ENCODE peak calls at places on chromosomes 6 and 20, in six cellular contexts. One of them, this sample, is unnamed.

GRCh38 chr20:46056970-46057855 is 28.2 kb downstream of the SLC12A5 start:
- DNase-seq in H1: peak; percentile 90
- DNase-seq in H9: peak; percentile 79
- DNase-seq in neuronal stem cell: peak; percentile 80
- DNase-seq in mesenchymal stem cell: peak; percentile 47
- DNase-seq in IMR-90: peak; percentile 42
- DNase-seq in this sample: peak; percentile 35

GRCh38 chr20:39338977-39339376 is 376.8 kb downstream of the DHX35 start:
- DNase-seq in neuronal stem cell: no peak
- DNase-seq in mesenchymal stem cell: no peak
- DNase-seq in H9: no peak
- DNase-seq in IMR-90: no peak
- DNase-seq in H1: no peak
- DNase-seq in this sample: peak; percentile 7

GRCh38 chr20:3887870-3888614 is 1.1 kb upstream of the PANK2 start:
- DNase-seq in mesenchymal stem cell: no peak
- DNase-seq in IMR-90: no peak
- DNase-seq in neuronal stem cell: no peak
- DNase-seq in H9: no peak
- DNase-seq in H1: no peak
- DNase-seq in this sample: peak; percentile 26

GRCh38 chr6:16912756-16913155 is 151.5 kb upstream of the ATXN1 start:
- DNase-seq in mesenchymal stem cell: no peak
- DNase-seq in IMR-90: no peak
- DNase-seq in H9: no peak
- DNase-seq in H1: no peak
- DNase-seq in neuronal stem cell: no peak
- DNase-seq in this sample: no peak

GRCh38 chr6:41644297-41644879 is 6.1 kb downstream of the MDFI start:
- DNase-seq in H1: peak; percentile 55
- DNase-seq in mesenchymal stem cell: no peak
- DNase-seq in H9: no peak
- DNase-seq in neuronal stem cell: no peak
- DNase-seq in IMR-90: no peak
- DNase-seq in this sample: no peak

GRCh38 chr6:6556738-6557503 is 31.6 kb upstream of the LY86 start:
- DNase-seq in IMR-90: peak; percentile 5
- DNase-seq in neuronal stem cell: peak; percentile 37
- DNase-seq in H1: peak; percentile 77
- DNase-seq in H9: peak; percentile 79
- DNase-seq in mesenchymal stem cell: peak; percentile 48
- DNase-seq in this sample: peak; percentile 66

GRCh38 chr20:44592366-44592765 is 10.0 kb downstream of the PKIG start:
- DNase-seq in mesenchymal stem cell: no peak
- DNase-seq in IMR-90: no peak
- DNase-seq in H1: no peak
- DNase-seq in neuronal stem cell: no peak
- DNase-seq in H9: no peak
- DNase-seq in this sample: no peak

GRCh38 chr6:170590725-170591124 is 6.3 kb upstream of the PDCD2 start:
- DNase-seq in H1: no peak
- DNase-seq in neuronal stem cell: no peak
- DNase-seq in H9: no peak
- DNase-seq in IMR-90: no peak
- DNase-seq in mesenchymal stem cell: no peak
- DNase-seq in this sample: no peak

GRCh38 chr6:39402239-39402751 is 79.8 kb upstream of the KCNK16 start:
- DNase-seq in mesenchymal stem cell: peak; percentile 46
- DNase-seq in IMR-90: no peak
- DNase-seq in H9: no peak
- DNase-seq in H1: no peak
- DNase-seq in neuronal stem cell: no peak
- DNase-seq in this sample: peak; percentile 48

GRCh38 chr6:49453221-49453620 is 9.8 kb downstream of the MMUT start:
- DNase-seq in IMR-90: no peak
- DNase-seq in neuronal stem cell: no peak
- DNase-seq in H9: no peak
- DNase-seq in mesenchymal stem cell: peak; percentile 16
- DNase-seq in H1: no peak
- DNase-seq in this sample: no peak

GRCh38 chr20:8260837-8261241 is 128.8 kb downstream of the PLCB1 start:
- DNase-seq in neuronal stem cell: no peak
- DNase-seq in H9: no peak
- DNase-seq in mesenchymal stem cell: no peak
- DNase-seq in IMR-90: no peak
- DNase-seq in H1: no peak
- DNase-seq in this sample: no peak

GRCh38 chr20:33789109-33789857 is 21.9 kb upstream of the CHMP4B start:
- DNase-seq in mesenchymal stem cell: peak; percentile 96
- DNase-seq in H1: no peak
- DNase-seq in H9: no peak
- DNase-seq in IMR-90: peak; percentile 96
- DNase-seq in neuronal stem cell: no peak
- DNase-seq in this sample: peak; percentile 57

GRCh38 chr6:37491161-37491829 is 8.4 kb downstream of the CCDC167 start:
- DNase-seq in mesenchymal stem cell: no peak
- DNase-seq in H1: no peak
- DNase-seq in neuronal stem cell: no peak
- DNase-seq in IMR-90: no peak
- DNase-seq in H9: peak; percentile 20
- DNase-seq in this sample: no peak

GRCh38 chr6:4647414-4648365 is 128.5 kb upstream of the CDYL start:
- DNase-seq in neuronal stem cell: peak; percentile 67
- DNase-seq in H9: peak; percentile 88
- DNase-seq in H1: peak; percentile 98
- DNase-seq in mesenchymal stem cell: peak; percentile 84
- DNase-seq in IMR-90: peak; percentile 84
- DNase-seq in this sample: peak; percentile 82

GRCh38 chr20:44967207-44967807 is 995 bp downstream of the STK4 start:
- DNase-seq in IMR-90: no peak
- DNase-seq in neuronal stem cell: no peak
- DNase-seq in H1: no peak
- DNase-seq in H9: no peak
- DNase-seq in mesenchymal stem cell: peak; percentile 18
- DNase-seq in this sample: no peak

GRCh38 chr20:4901031-4901818 is 100.1 kb downstream of the SLC23A2 start:
- DNase-seq in neuronal stem cell: no peak
- DNase-seq in mesenchymal stem cell: no peak
- DNase-seq in H1: no peak
- DNase-seq in H9: no peak
- DNase-seq in IMR-90: no peak
- DNase-seq in this sample: no peak

GRCh38 chr20:40009542-40009941 is 679.5 kb downstream of the MAFB start:
- DNase-seq in mesenchymal stem cell: no peak
- DNase-seq in H9: no peak
- DNase-seq in IMR-90: peak; percentile 41
- DNase-seq in H1: no peak
- DNase-seq in neuronal stem cell: no peak
- DNase-seq in this sample: no peak

GRCh38 chr6:22056398-22056797 is 240.4 kb downstream of the PRL start:
- DNase-seq in H9: no peak
- DNase-seq in H1: no peak
- DNase-seq in mesenchymal stem cell: no peak
- DNase-seq in neuronal stem cell: no peak
- DNase-seq in IMR-90: no peak
- DNase-seq in this sample: no peak

GRCh38 chr6:10425973-10426780 is 11.3 kb upstream of the TFAP2A start:
- DNase-seq in neuronal stem cell: no peak
- DNase-seq in IMR-90: no peak
- DNase-seq in H9: peak; percentile 55
- DNase-seq in H1: peak; percentile 74
- DNase-seq in mesenchymal stem cell: peak; percentile 52
- DNase-seq in this sample: peak; percentile 79

GRCh38 chr6:163554663-163555062 is 140.1 kb downstream of the QKI start:
- DNase-seq in IMR-90: peak; percentile 34
- DNase-seq in H9: peak; percentile 61
- DNase-seq in mesenchymal stem cell: peak; percentile 41
- DNase-seq in H1: peak; percentile 76
- DNase-seq in neuronal stem cell: no peak
- DNase-seq in this sample: peak; percentile 61

GRCh38 chr6:89217308-89217999 is at the start of gene GABRR1:
- DNase-seq in mesenchymal stem cell: no peak
- DNase-seq in H1: no peak
- DNase-seq in IMR-90: no peak
- DNase-seq in neuronal stem cell: no peak
- DNase-seq in H9: no peak
- DNase-seq in this sample: no peak

GRCh38 chr6:25713802-25714201 is 40.7 kb upstream of the SLC17A4 start:
- DNase-seq in neuronal stem cell: no peak
- DNase-seq in IMR-90: no peak
- DNase-seq in H9: no peak
- DNase-seq in mesenchymal stem cell: no peak
- DNase-seq in H1: no peak
- DNase-seq in this sample: no peak

GRCh38 chr6:20400476-20401402 is 940 bp upstream of the E2F3 start:
- DNase-seq in H9: no peak
- DNase-seq in IMR-90: no peak
- DNase-seq in H1: no peak
- DNase-seq in neuronal stem cell: no peak
- DNase-seq in mesenchymal stem cell: peak; percentile 61
- DNase-seq in this sample: no peak

GRCh38 chr6:136338486-136338885 is 48.8 kb upstream of the BCLAF1 start:
- DNase-seq in IMR-90: no peak
- DNase-seq in mesenchymal stem cell: no peak
- DNase-seq in neuronal stem cell: no peak
- DNase-seq in H1: no peak
- DNase-seq in H9: no peak
- DNase-seq in this sample: no peak

GRCh38 chr6:84788689-84789088 is 24.3 kb upstream of the TBX18 start:
- DNase-seq in mesenchymal stem cell: no peak
- DNase-seq in neuronal stem cell: no peak
- DNase-seq in H9: no peak
- DNase-seq in H1: no peak
- DNase-seq in IMR-90: no peak
- DNase-seq in this sample: no peak

GRCh38 chr20:45011108-45011526 is 44.8 kb downstream of the STK4 start:
- DNase-seq in H9: peak; percentile 41
- DNase-seq in IMR-90: peak; percentile 80
- DNase-seq in mesenchymal stem cell: peak; percentile 71
- DNase-seq in neuronal stem cell: peak; percentile 36
- DNase-seq in H1: peak; percentile 55
- DNase-seq in this sample: peak; percentile 11

GRCh38 chr6:38799529-38800184 is 84.5 kb downstream of the DNAH8 start:
- DNase-seq in mesenchymal stem cell: no peak
- DNase-seq in H1: no peak
- DNase-seq in IMR-90: no peak
- DNase-seq in neuronal stem cell: no peak
- DNase-seq in H9: no peak
- DNase-seq in this sample: peak; percentile 32

GRCh38 chr20:57705103-57705899 is 4.5 kb downstream of the PMEPA1 start:
- DNase-seq in H9: no peak
- DNase-seq in IMR-90: no peak
- DNase-seq in mesenchymal stem cell: no peak
- DNase-seq in H1: no peak
- DNase-seq in neuronal stem cell: no peak
- DNase-seq in this sample: no peak

GRCh38 chr20:44619294-44619693 is 32.2 kb downstream of the ADA start:
- DNase-seq in H1: no peak
- DNase-seq in neuronal stem cell: no peak
- DNase-seq in H9: no peak
- DNase-seq in IMR-90: no peak
- DNase-seq in mesenchymal stem cell: no peak
- DNase-seq in this sample: no peak

DNA sequence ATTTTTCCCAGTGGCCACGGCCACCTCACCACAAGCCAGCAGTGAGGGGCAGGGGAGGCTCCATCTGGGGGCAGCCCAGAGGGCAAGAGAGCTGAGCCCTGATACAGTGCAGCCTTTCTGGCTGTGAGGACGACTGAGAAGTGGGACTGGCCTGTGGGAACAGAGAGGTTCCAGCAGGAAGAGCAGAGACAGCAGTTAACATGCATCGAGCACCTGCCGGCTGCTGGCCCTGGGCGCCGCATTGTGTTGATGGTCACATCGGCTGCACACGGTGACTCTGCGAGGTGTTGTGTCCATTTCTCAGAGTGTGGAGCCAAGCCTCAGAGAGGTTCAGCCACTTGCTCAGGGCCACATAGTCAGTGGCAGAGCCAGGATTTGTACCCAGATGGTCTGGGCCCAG is 9.8 kb downstream of the FOXS1 start:
- DNase-seq in mesenchymal stem cell: no peak
- DNase-seq in H1: no peak
- DNase-seq in neuronal stem cell: no peak
- DNase-seq in IMR-90: no peak
- DNase-seq in H9: no peak
- DNase-seq in this sample: no peak
- H3K14ac ChIP-seq in mesenchymal stem cell: no peak overlapping the region
- H3K14ac ChIP-seq in H1: no peak overlapping the region
- H3K14ac ChIP-seq in neuronal stem cell: no peak overlapping the region
- H3K14ac ChIP-seq in IMR-90: no peak overlapping the region
- H3K14ac ChIP-seq in H9: no peak overlapping the region
- H3K14ac ChIP-seq in this sample: no peak overlapping the region

DNA sequence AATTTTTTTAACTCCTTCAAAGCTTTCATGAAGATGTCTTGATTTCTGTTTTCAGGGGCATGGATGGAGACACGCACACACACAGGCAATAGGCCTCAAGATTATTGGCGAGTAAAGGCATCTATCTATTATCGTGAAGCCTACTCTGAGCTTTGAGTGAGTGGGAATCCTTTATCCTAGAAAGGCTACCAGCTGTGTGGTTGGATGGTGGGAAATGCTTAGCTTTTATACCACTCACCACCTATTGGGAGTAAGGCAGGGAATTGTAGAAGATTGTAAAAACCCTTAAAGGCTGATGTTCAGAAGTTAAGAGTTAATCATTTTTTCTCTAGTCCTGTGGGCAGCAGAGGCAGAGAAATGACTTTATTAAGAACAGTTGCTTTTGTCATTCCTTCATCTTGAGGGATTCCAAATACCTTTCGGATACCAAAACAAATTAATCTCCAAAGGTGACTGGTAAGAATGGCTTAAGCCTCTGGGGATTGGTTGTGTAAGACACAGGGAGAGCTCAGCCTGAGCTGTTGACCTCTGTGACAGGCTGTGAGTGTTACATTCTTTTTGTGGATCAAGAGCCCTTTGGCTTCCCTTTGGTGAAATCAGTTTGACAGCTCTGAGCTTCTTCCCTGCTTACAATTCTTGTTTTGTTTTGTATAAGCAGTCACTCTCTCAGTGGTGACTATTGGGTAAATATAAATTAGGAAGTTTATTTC is 33.6 kb downstream of the CTNNBL1 start:
- DNase-seq in H9: no peak
- DNase-seq in H1: no peak
- DNase-seq in IMR-90: no peak
- DNase-seq in neuronal stem cell: peak; percentile 71
- DNase-seq in mesenchymal stem cell: peak; percentile 58
- DNase-seq in this sample: peak; percentile 42
- H3K14ac ChIP-seq in H9: no peak overlapping the region
- H3K14ac ChIP-seq in H1: no peak overlapping the region
- H3K14ac ChIP-seq in IMR-90: no peak overlapping the region
- H3K14ac ChIP-seq in neuronal stem cell: no peak overlapping the region
- H3K14ac ChIP-seq in mesenchymal stem cell: no peak overlapping the region
- H3K14ac ChIP-seq in this sample: no peak overlapping the region

GRCh38 chr6:27582928-27583725 is 110.2 kb upstream of the ZNF184 start:
- DNase-seq in IMR-90: peak; percentile 71
- DNase-seq in mesenchymal stem cell: peak; percentile 61
- DNase-seq in H1: peak; percentile 88
- DNase-seq in H9: peak; percentile 65
- DNase-seq in neuronal stem cell: no peak
- DNase-seq in this sample: peak; percentile 44
- H3K14ac ChIP-seq in IMR-90: no peak overlapping the region
- H3K14ac ChIP-seq in mesenchymal stem cell: no peak overlapping the region
- H3K14ac ChIP-seq in H1: no peak overlapping the region
- H3K14ac ChIP-seq in H9: no peak overlapping the region
- H3K14ac ChIP-seq in neuronal stem cell: no peak overlapping the region
- H3K14ac ChIP-seq in this sample: no peak overlapping the region

GRCh38 chr20:37938954-37939353 is 36.0 kb downstream of the VSTM2L start:
- DNase-seq in neuronal stem cell: no peak
- DNase-seq in H9: no peak
- DNase-seq in IMR-90: no peak
- DNase-seq in H1: no peak
- DNase-seq in mesenchymal stem cell: no peak
- DNase-seq in this sample: no peak
- H3K14ac ChIP-seq in neuronal stem cell: no peak overlapping the region
- H3K14ac ChIP-seq in H9: no peak overlapping the region
- H3K14ac ChIP-seq in IMR-90: no peak overlapping the region
- H3K14ac ChIP-seq in H1: no peak overlapping the region
- H3K14ac ChIP-seq in mesenchymal stem cell: no peak overlapping the region
- H3K14ac ChIP-seq in this sample: no peak overlapping the region

This sample was measured in trophoblast cell.